ENCODE peak calls at places on chromosome 13, in four cellular contexts. S is transverse colon, G is heart left ventricle, D is tibial nerve. Y is an unnamed sample.

GRCh38 chr13:24313449-24313848 is 4.1 kb downstream of the C1QTNF9 start:
- DNase-seq in S (no peak), G (no peak), D (no peak), Y (no peak)

GRCh38 chr13:83702021-83702420 is 180.3 kb downstream of the SLITRK1 start:
- DNase-seq in S (no peak), G (no peak), D (no peak), Y (no peak)

GRCh38 chr13:52793507-52793906 is 53.9 kb upstream of the CNMD start:
- DNase-seq in S (no peak), G (no peak), D (no peak), Y (no peak)

GRCh38 chr13:94464771-94465170 is 14.7 kb downstream of the DCT start:
- DNase-seq in S (no peak), G (no peak), D (no peak), Y (no peak)

GRCh38 chr13:35954207-35954560 is 177.0 kb downstream of the DCLK1 start:
- DNase-seq in S (no peak), G (no peak), D (no peak), Y (no peak)

GRCh38 chr13:75186384-75186783 is 295.6 kb downstream of the TBC1D4 start:
- DNase-seq in S (no peak), G (no peak), D (no peak), Y (no peak)

GRCh38 chr13:29428310-29428991 is 167.0 kb downstream of the SLC7A1 start:
- DNase-seq in S (no peak), G (peak; percentile 53), D (no peak), Y (no peak)

GRCh38 chr13:106173346-106173745 is 362.1 kb downstream of the EFNB2 start:
- DNase-seq in S (no peak), G (no peak), D (no peak), Y (no peak)

GRCh38 chr13:34414616-34415015 is 527.5 kb upstream of the NBEA start:
- DNase-seq in S (no peak), G (no peak), D (no peak), Y (no peak)

GRCh38 chr13:101115762-101116161 is 300.5 kb downstream of the NALCN start:
- DNase-seq in S (no peak), G (no peak), D (no peak), Y (no peak)

GRCh38 chr13:104779311-104779710 is 1713.1 kb upstream of the SLC10A2 start:
- DNase-seq in S (no peak), G (no peak), D (no peak), Y (no peak)

GRCh38 chr13:35600137-35600536 is 123.6 kb upstream of the MAB21L1 start:
- DNase-seq in S (no peak), G (no peak), D (no peak), Y (no peak)

DNA sequence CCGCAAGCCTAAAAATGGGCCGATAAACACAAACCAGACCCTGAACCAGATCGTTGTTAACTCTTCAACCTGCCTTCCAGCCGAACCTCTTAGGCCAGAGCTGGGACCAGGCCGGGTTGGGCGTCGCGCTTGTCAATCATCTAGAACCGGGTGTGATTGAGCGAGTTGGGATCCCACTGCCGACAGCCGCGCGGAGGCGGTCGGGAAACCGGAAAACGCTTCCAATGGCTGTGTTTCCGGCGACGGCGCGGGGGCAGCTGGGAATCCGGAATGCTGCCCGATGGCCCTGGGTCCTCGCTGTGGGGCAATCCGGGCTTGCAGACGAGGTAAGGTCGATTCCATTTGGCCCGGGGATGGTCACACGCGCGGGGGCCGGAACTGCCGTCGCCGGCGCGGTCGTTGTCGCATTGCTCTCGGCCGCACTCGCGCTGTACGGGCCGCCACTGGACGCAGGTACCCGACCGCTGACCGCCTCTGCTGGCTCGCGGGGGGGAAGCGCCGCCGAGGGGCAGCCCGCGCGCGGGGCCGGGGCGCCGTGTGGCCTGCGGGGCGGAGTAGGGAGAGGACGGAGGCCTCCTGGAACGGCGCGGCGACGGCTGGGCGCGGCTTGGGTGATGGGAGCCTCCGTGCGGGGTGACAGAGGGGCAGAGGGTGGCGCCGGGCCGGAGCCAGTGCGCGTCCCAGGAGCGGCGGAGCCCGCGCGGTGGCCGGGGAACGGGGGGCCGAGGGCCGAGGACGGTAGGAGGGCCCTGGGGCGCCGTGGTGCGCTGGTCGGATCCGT is at the start of gene NAXD:
- DNase-seq in S (peak; percentile 94), G (peak; percentile 95), D (peak; percentile 76), Y (peak; percentile 94)
- TF ChIP-seq POLR2A in S (peak; percentile 72), G (peak; percentile 77), D (no peak), Y (peak; percentile 85)

DNA sequence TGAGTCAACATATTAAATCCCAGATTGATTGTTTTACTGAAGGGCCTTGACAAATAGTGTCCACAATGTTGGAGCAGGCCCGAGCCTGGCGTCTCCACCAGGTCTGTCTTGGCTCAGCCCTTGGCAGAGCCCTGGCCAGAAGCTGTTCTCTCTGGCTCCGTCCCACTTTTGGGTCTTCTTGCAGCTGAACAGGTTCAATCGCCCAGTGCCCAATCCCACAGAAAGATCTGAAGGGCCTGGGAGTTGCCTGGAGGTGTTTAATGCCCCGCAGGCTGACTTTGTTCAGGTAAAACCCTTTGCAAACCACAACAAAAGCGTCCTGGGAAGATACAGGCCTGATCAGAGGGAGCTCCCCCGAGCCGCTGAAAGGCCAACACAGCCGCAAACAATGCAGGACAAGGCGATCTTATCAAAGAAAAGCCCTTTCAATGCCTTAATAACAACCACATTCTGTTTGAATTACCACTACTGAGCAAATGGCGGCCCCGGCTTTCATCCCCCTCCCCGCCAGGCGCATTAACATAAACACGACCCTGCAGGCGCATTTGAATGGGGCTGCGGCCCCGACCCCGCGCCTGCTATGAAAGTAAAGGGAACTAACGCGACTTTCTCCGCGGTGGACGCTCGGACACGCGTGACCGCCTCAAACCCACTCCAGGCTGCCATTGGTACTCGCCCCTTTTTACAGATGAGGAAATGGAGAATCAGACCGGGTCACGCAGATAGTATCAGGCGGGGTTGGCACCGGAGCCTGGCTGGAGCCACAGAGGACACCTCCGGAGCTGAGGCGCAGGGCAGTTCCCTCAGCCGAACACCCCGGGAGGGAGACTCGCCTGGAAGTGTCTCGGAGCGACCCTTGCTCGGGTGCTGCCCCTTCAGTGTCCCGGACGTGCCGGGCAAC is 3.1 kb downstream of the CDX2 start:
- DNase-seq in S (peak; percentile 46), G (no peak), D (no peak), Y (no peak)
- H3K27ac ChIP-seq in S (peak overlapping the region; percentile 94), G (no peak overlapping the region), D (no peak overlapping the region), Y (no peak overlapping the region)

GRCh38 chr13:73401769-73402168 is 343.0 kb downstream of the KLF5 start:
- DNase-seq in S (no peak), G (no peak), D (no peak), Y (no peak)

GRCh38 chr13:73394066-73394465 is 335.3 kb downstream of the KLF5 start:
- DNase-seq in S (no peak), G (no peak), D (no peak), Y (no peak)

GRCh38 chr13:73399347-73400216 is 340.8 kb downstream of the KLF5 start:
- DNase-seq in S (peak; percentile 63), G (no peak), D (no peak), Y (no peak)

GRCh38 chr13:73397486-73398020 is 338.7 kb downstream of the KLF5 start:
- DNase-seq in S (peak; percentile 14), G (no peak), D (no peak), Y (no peak)
- TF ChIP-seq POLR2A in S (no peak), G (no peak), D (no peak), Y (no peak)

GRCh38 chr13:97342936-97343335 is 91.0 kb upstream of the RAP2A start:
- DNase-seq in S (no peak), G (no peak), D (no peak), Y (no peak)
- H3K27ac ChIP-seq in S (peak overlapping the region; percentile 68), G (no peak overlapping the region), D (peak overlapping the region; percentile 76), Y (peak overlapping the region; percentile 69)

DNA sequence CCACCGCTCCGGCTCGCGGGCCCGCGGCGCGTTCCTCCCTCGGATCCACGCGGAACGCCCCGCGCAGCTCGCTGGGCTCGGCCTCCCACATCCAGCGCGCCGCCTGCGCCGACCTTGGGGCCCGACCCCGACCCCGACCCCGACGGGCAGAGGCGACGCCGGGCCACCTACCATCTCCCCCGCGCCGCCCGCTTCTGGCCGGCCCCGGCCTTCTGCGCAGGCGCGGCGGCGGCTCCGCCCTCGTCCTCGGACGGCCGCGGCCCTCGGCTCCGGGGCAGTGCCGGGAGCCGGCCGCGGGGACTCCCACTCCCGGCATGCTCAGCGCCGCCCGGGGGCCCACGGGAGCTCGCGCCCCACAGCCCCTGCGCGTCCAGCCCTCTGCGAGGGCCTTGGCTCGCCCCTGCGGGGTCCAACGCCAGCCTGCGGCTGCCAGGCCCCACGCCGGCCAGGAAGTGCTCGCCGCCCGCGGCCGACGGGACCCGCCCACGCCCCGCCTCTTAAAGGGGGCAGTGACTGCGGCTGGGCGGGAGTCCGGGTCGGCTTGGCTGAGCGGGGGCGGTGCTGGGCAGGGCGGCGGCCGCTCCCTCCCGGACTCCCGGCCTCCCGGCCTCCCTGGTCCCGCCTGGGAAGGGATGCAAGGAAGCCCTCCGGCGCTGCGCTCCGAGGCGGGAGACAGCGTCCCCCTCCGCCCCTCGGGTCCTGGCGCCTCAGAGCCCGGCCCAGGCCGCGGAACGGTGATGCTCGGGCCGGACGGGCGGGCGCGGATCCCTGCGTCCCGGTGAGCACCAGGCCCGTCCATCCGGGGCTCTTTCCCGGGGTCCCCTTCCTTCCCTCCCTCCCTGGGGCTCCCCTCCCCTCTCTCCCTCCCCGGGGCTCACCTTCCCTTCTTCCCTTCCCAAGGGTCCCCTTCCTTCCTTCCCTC is at the start of gene DCUN1D2:
- DNase-seq in S (peak; percentile 94), G (peak; percentile 96), D (peak; percentile 84), Y (peak; percentile 87)
- TF ChIP-seq POLR2A in S (peak; percentile 80), G (peak; percentile 88), D (peak; percentile 38), Y (peak; percentile 94)

GRCh38 chr13:114058051-114058867 is 74.2 kb downstream of the RASA3 start:
- DNase-seq in S (no peak), G (no peak), D (no peak), Y (no peak)
- H3K27ac ChIP-seq in S (no peak overlapping the region), G (no peak overlapping the region), D (peak overlapping the region; percentile 35), Y (no peak overlapping the region)

Y was measured in gastrocnemius medialis.